ENCODE peak calls at places on chromosomes 12 and 14, in nine cellular contexts. One of them, this sample, is unnamed.

GRCh38 chr14:30214456-30215090 is 286.9 kb upstream of the PRKD1 start:
- DNase-seq in uterus: no peak
- DNase-seq in naive thymus-derived CD4-positive, alpha-beta T cell: no peak
- DNase-seq in activated naive CD4-positive, alpha-beta T cell treated with Interleukin-2 at 50 U/mL for 16 hours: no peak
- DNase-seq in SJCRH30: peak
- DNase-seq in T follicular helper cell: no peak
- DNase-seq in Calu3: peak
- DNase-seq in iPS DF 19.7: peak
- DNase-seq in HepG2: peak
- DNase-seq in this sample: peak

GRCh38 chr12:90366286-90366685 is 588.7 kb downstream of the CCER1 start:
- DNase-seq in uterus: no peak
- DNase-seq in naive thymus-derived CD4-positive, alpha-beta T cell: no peak
- DNase-seq in activated naive CD4-positive, alpha-beta T cell treated with Interleukin-2 at 50 U/mL for 16 hours: no peak
- DNase-seq in SJCRH30: no peak
- DNase-seq in T follicular helper cell: no peak
- DNase-seq in Calu3: no peak
- DNase-seq in iPS DF 19.7: no peak
- DNase-seq in HepG2: no peak
- DNase-seq in this sample: peak

GRCh38 chr14:29458547-29458946 is 469.1 kb downstream of the PRKD1 start:
- DNase-seq in uterus: no peak
- DNase-seq in naive thymus-derived CD4-positive, alpha-beta T cell: no peak
- DNase-seq in activated naive CD4-positive, alpha-beta T cell treated with Interleukin-2 at 50 U/mL for 16 hours: no peak
- DNase-seq in SJCRH30: no peak
- DNase-seq in T follicular helper cell: no peak
- DNase-seq in Calu3: no peak
- DNase-seq in iPS DF 19.7: no peak
- DNase-seq in HepG2: no peak
- DNase-seq in this sample: no peak

GRCh38 chr12:129535351-129535750 is 368.5 kb downstream of the TMEM132D start:
- DNase-seq in uterus: no peak
- DNase-seq in naive thymus-derived CD4-positive, alpha-beta T cell: no peak
- DNase-seq in activated naive CD4-positive, alpha-beta T cell treated with Interleukin-2 at 50 U/mL for 16 hours: no peak
- DNase-seq in SJCRH30: no peak
- DNase-seq in T follicular helper cell: no peak
- DNase-seq in Calu3: no peak
- DNase-seq in iPS DF 19.7: no peak
- DNase-seq in HepG2: no peak
- DNase-seq in this sample: no peak

GRCh38 chr12:95790912-95791849 is 617 bp upstream of the NTN4 start:
- DNase-seq in uterus: peak
- DNase-seq in naive thymus-derived CD4-positive, alpha-beta T cell: peak
- DNase-seq in activated naive CD4-positive, alpha-beta T cell treated with Interleukin-2 at 50 U/mL for 16 hours: peak
- DNase-seq in SJCRH30: peak
- DNase-seq in T follicular helper cell: no peak
- DNase-seq in Calu3: peak
- DNase-seq in iPS DF 19.7: no peak
- DNase-seq in HepG2: no peak
- DNase-seq in this sample: no peak

GRCh38 chr12:47574252-47575021 is 131.4 kb downstream of the RPAP3 start:
- DNase-seq in uterus: no peak
- DNase-seq in naive thymus-derived CD4-positive, alpha-beta T cell: no peak
- DNase-seq in activated naive CD4-positive, alpha-beta T cell treated with Interleukin-2 at 50 U/mL for 16 hours: no peak
- DNase-seq in SJCRH30: no peak
- DNase-seq in T follicular helper cell: no peak
- DNase-seq in Calu3: no peak
- DNase-seq in iPS DF 19.7: no peak
- DNase-seq in HepG2: no peak
- DNase-seq in this sample: no peak

GRCh38 chr12:107570721-107571120 is 114.9 kb upstream of the PWP1 start:
- DNase-seq in uterus: no peak
- DNase-seq in naive thymus-derived CD4-positive, alpha-beta T cell: no peak
- DNase-seq in activated naive CD4-positive, alpha-beta T cell treated with Interleukin-2 at 50 U/mL for 16 hours: no peak
- DNase-seq in SJCRH30: no peak
- DNase-seq in T follicular helper cell: no peak
- DNase-seq in Calu3: no peak
- DNase-seq in iPS DF 19.7: no peak
- DNase-seq in HepG2: no peak
- DNase-seq in this sample: no peak

GRCh38 chr12:76636141-76636692 is 76.6 kb upstream of the OSBPL8 start:
- DNase-seq in uterus: no peak
- DNase-seq in naive thymus-derived CD4-positive, alpha-beta T cell: no peak
- DNase-seq in activated naive CD4-positive, alpha-beta T cell treated with Interleukin-2 at 50 U/mL for 16 hours: no peak
- DNase-seq in SJCRH30: no peak
- DNase-seq in T follicular helper cell: no peak
- DNase-seq in Calu3: peak
- DNase-seq in iPS DF 19.7: peak
- DNase-seq in HepG2: no peak
- DNase-seq in this sample: no peak

GRCh38 chr12:7092229-7092985 is at the start of gene C1R:
- DNase-seq in uterus: peak
- DNase-seq in naive thymus-derived CD4-positive, alpha-beta T cell: peak
- DNase-seq in activated naive CD4-positive, alpha-beta T cell treated with Interleukin-2 at 50 U/mL for 16 hours: peak
- DNase-seq in SJCRH30: peak
- DNase-seq in T follicular helper cell: peak
- DNase-seq in Calu3: peak
- DNase-seq in iPS DF 19.7: peak
- DNase-seq in HepG2: peak
- DNase-seq in this sample: peak

GRCh38 chr12:124743479-124744272 is 120.0 kb downstream of the SCARB1 start:
- DNase-seq in uterus: no peak
- DNase-seq in naive thymus-derived CD4-positive, alpha-beta T cell: no peak
- DNase-seq in activated naive CD4-positive, alpha-beta T cell treated with Interleukin-2 at 50 U/mL for 16 hours: no peak
- DNase-seq in SJCRH30: no peak
- DNase-seq in T follicular helper cell: no peak
- DNase-seq in Calu3: no peak
- DNase-seq in iPS DF 19.7: no peak
- DNase-seq in HepG2: no peak
- DNase-seq in this sample: no peak

GRCh38 chr12:19002192-19002591 is 127.3 kb upstream of the PLEKHA5 start:
- DNase-seq in uterus: no peak
- DNase-seq in naive thymus-derived CD4-positive, alpha-beta T cell: no peak
- DNase-seq in activated naive CD4-positive, alpha-beta T cell treated with Interleukin-2 at 50 U/mL for 16 hours: no peak
- DNase-seq in SJCRH30: no peak
- DNase-seq in T follicular helper cell: no peak
- DNase-seq in Calu3: no peak
- DNase-seq in iPS DF 19.7: no peak
- DNase-seq in HepG2: no peak
- DNase-seq in this sample: no peak

GRCh38 chr14:56708704-56709103 is 101.6 kb downstream of the OTX2 start:
- DNase-seq in uterus: no peak
- DNase-seq in naive thymus-derived CD4-positive, alpha-beta T cell: no peak
- DNase-seq in activated naive CD4-positive, alpha-beta T cell treated with Interleukin-2 at 50 U/mL for 16 hours: no peak
- DNase-seq in SJCRH30: peak
- DNase-seq in T follicular helper cell: no peak
- DNase-seq in Calu3: no peak
- DNase-seq in iPS DF 19.7: no peak
- DNase-seq in HepG2: no peak
- DNase-seq in this sample: no peak

GRCh38 chr12:123513805-123514204 is 19.7 kb downstream of the RILPL1 start:
- DNase-seq in uterus: no peak
- DNase-seq in naive thymus-derived CD4-positive, alpha-beta T cell: no peak
- DNase-seq in activated naive CD4-positive, alpha-beta T cell treated with Interleukin-2 at 50 U/mL for 16 hours: no peak
- DNase-seq in SJCRH30: no peak
- DNase-seq in T follicular helper cell: no peak
- DNase-seq in Calu3: no peak
- DNase-seq in iPS DF 19.7: no peak
- DNase-seq in HepG2: no peak
- DNase-seq in this sample: no peak

GRCh38 chr14:64880382-64881121 is 845 bp upstream of the SPTB start:
- DNase-seq in uterus: peak
- DNase-seq in naive thymus-derived CD4-positive, alpha-beta T cell: peak
- DNase-seq in activated naive CD4-positive, alpha-beta T cell treated with Interleukin-2 at 50 U/mL for 16 hours: peak
- DNase-seq in SJCRH30: peak
- DNase-seq in T follicular helper cell: peak
- DNase-seq in Calu3: peak
- DNase-seq in iPS DF 19.7: peak
- DNase-seq in HepG2: no peak
- DNase-seq in this sample: no peak

GRCh38 chr12:77667101-77667500 is 163.6 kb upstream of the NAV3 start:
- DNase-seq in uterus: no peak
- DNase-seq in naive thymus-derived CD4-positive, alpha-beta T cell: no peak
- DNase-seq in activated naive CD4-positive, alpha-beta T cell treated with Interleukin-2 at 50 U/mL for 16 hours: no peak
- DNase-seq in SJCRH30: peak
- DNase-seq in T follicular helper cell: no peak
- DNase-seq in Calu3: no peak
- DNase-seq in iPS DF 19.7: no peak
- DNase-seq in HepG2: no peak
- DNase-seq in this sample: no peak

GRCh38 chr14:55297611-55298323 is 26.5 kb downstream of the FBXO34 start:
- DNase-seq in uterus: no peak
- DNase-seq in naive thymus-derived CD4-positive, alpha-beta T cell: no peak
- DNase-seq in activated naive CD4-positive, alpha-beta T cell treated with Interleukin-2 at 50 U/mL for 16 hours: peak
- DNase-seq in SJCRH30: no peak
- DNase-seq in T follicular helper cell: no peak
- DNase-seq in Calu3: peak
- DNase-seq in iPS DF 19.7: no peak
- DNase-seq in HepG2: peak
- DNase-seq in this sample: no peak

GRCh38 chr12:45381351-45381750 is 165.5 kb downstream of the ANO6 start:
- DNase-seq in uterus: no peak
- DNase-seq in naive thymus-derived CD4-positive, alpha-beta T cell: no peak
- DNase-seq in activated naive CD4-positive, alpha-beta T cell treated with Interleukin-2 at 50 U/mL for 16 hours: no peak
- DNase-seq in SJCRH30: no peak
- DNase-seq in T follicular helper cell: no peak
- DNase-seq in Calu3: no peak
- DNase-seq in iPS DF 19.7: no peak
- DNase-seq in HepG2: no peak
- DNase-seq in this sample: no peak

GRCh38 chr14:61567838-61568571 is 127.3 kb upstream of the HIF1A start:
- DNase-seq in uterus: no peak
- DNase-seq in naive thymus-derived CD4-positive, alpha-beta T cell: no peak
- DNase-seq in activated naive CD4-positive, alpha-beta T cell treated with Interleukin-2 at 50 U/mL for 16 hours: no peak
- DNase-seq in SJCRH30: no peak
- DNase-seq in T follicular helper cell: no peak
- DNase-seq in Calu3: no peak
- DNase-seq in iPS DF 19.7: no peak
- DNase-seq in HepG2: no peak
- DNase-seq in this sample: no peak

GRCh38 chr14:51969852-51970251 is 19.5 kb upstream of the RTRAF start:
- DNase-seq in uterus: no peak
- DNase-seq in naive thymus-derived CD4-positive, alpha-beta T cell: no peak
- DNase-seq in activated naive CD4-positive, alpha-beta T cell treated with Interleukin-2 at 50 U/mL for 16 hours: no peak
- DNase-seq in SJCRH30: no peak
- DNase-seq in T follicular helper cell: no peak
- DNase-seq in Calu3: no peak
- DNase-seq in iPS DF 19.7: no peak
- DNase-seq in HepG2: no peak
- DNase-seq in this sample: no peak

GRCh38 chr14:102363182-102363952 is 626 bp downstream of the TECPR2 start:
- DNase-seq in uterus: no peak
- DNase-seq in naive thymus-derived CD4-positive, alpha-beta T cell: peak
- DNase-seq in activated naive CD4-positive, alpha-beta T cell treated with Interleukin-2 at 50 U/mL for 16 hours: peak
- DNase-seq in SJCRH30: peak
- DNase-seq in T follicular helper cell: peak
- DNase-seq in Calu3: no peak
- DNase-seq in iPS DF 19.7: no peak
- DNase-seq in HepG2: no peak
- DNase-seq in this sample: no peak

GRCh38 chr12:90543841-90544240 is 411.1 kb downstream of the CCER1 start:
- DNase-seq in uterus: no peak
- DNase-seq in naive thymus-derived CD4-positive, alpha-beta T cell: no peak
- DNase-seq in activated naive CD4-positive, alpha-beta T cell treated with Interleukin-2 at 50 U/mL for 16 hours: no peak
- DNase-seq in SJCRH30: no peak
- DNase-seq in T follicular helper cell: no peak
- DNase-seq in Calu3: no peak
- DNase-seq in iPS DF 19.7: no peak
- DNase-seq in HepG2: no peak
- DNase-seq in this sample: peak

This sample was measured in HS-5.